ENCODE peak calls at places on chromosomes 6 and 20, in six cellular contexts. K is adrenal gland, Q is HL-60, R is RWPE1, G is astrocyte, A is ovary. Z is an unnamed sample.

GRCh38 chr6:4287811-4288244 is 152.5 kb upstream of the ECI2 start:
- DNase-seq in K (no peak), Q (no peak), A (no peak), R (no peak), G (no peak), Z (no peak)

GRCh38 chr20:49754596-49754995 is 40.9 kb upstream of the B4GALT5 start:
- DNase-seq in Q (no peak), A (no peak), R (no peak), K (no peak), G (no peak), Z (no peak)

GRCh38 chr20:25859649-25860530 is 163.2 kb upstream of the ZNF337 start:
- DNase-seq in Q (peak), G (no peak), A (peak), K (peak), R (peak), Z (peak)

GRCh38 chr6:31307669-31308049 is 35.8 kb upstream of the HLA-C start:
- DNase-seq in G (no peak), R (no peak), Q (no peak), K (no peak), A (no peak), Z (no peak)

GRCh38 chr6:71395731-71396409 is 107.3 kb downstream of the OGFRL1 start:
- DNase-seq in G (no peak), K (no peak), R (no peak), Q (no peak), A (no peak), Z (no peak)

GRCh38 chr6:26215200-26216014 is 128.2 kb downstream of the HFE start:
- DNase-seq in G (no peak), R (no peak), Q (no peak), A (peak), K (no peak), Z (no peak)

GRCh38 chr6:135267085-135267484 is 86.0 kb downstream of the MYB start:
- DNase-seq in K (no peak), R (no peak), A (no peak), Q (no peak), G (no peak), Z (no peak)

GRCh38 chr6:149441740-149442139 is 41.7 kb downstream of the SUMO4 start:
- DNase-seq in K (no peak), G (no peak), A (no peak), R (no peak), Q (no peak), Z (no peak)

GRCh38 chr20:54633374-54633773 is 158.0 kb downstream of the DOK5 start:
- DNase-seq in Q (no peak), K (no peak), G (no peak), R (no peak), A (no peak), Z (no peak)

GRCh38 chr20:44643596-44644383 is 7.7 kb downstream of the ADA start:
- DNase-seq in K (peak), G (peak), Q (peak), R (peak), A (no peak), Z (no peak)

GRCh38 chr6:108210557-108210956 is 44.7 kb downstream of the NR2E1 start:
- DNase-seq in Q (peak), R (no peak), G (no peak), A (no peak), K (no peak), Z (no peak)

GRCh38 chr6:19269341-19269898 is 567.8 kb upstream of the ID4 start:
- DNase-seq in Q (no peak), K (no peak), R (no peak), G (no peak), A (no peak), Z (no peak)

GRCh38 chr20:62938105-62938888 is at the start of gene GID8:
- DNase-seq in Q (peak), G (peak), R (peak), K (peak), A (no peak), Z (no peak)

GRCh38 chr20:1920252-1920651 is 25.0 kb downstream of the SIRPA start:
- DNase-seq in R (no peak), Q (no peak), G (no peak), K (no peak), A (no peak), Z (no peak)
- H3K27ac ChIP-seq in R (no peak), Q (no peak), G (no peak), K (no peak), A (no peak), Z (no peak)

GRCh38 chr6:7540595-7540994 is 876 bp upstream of the DSP start:
- DNase-seq in R (no peak), Q (no peak), A (no peak), G (no peak), K (no peak), Z (no peak)
- H3K27ac ChIP-seq in R (peak), Q (no peak), A (no peak), G (peak), K (no peak), Z (no peak)

DNA sequence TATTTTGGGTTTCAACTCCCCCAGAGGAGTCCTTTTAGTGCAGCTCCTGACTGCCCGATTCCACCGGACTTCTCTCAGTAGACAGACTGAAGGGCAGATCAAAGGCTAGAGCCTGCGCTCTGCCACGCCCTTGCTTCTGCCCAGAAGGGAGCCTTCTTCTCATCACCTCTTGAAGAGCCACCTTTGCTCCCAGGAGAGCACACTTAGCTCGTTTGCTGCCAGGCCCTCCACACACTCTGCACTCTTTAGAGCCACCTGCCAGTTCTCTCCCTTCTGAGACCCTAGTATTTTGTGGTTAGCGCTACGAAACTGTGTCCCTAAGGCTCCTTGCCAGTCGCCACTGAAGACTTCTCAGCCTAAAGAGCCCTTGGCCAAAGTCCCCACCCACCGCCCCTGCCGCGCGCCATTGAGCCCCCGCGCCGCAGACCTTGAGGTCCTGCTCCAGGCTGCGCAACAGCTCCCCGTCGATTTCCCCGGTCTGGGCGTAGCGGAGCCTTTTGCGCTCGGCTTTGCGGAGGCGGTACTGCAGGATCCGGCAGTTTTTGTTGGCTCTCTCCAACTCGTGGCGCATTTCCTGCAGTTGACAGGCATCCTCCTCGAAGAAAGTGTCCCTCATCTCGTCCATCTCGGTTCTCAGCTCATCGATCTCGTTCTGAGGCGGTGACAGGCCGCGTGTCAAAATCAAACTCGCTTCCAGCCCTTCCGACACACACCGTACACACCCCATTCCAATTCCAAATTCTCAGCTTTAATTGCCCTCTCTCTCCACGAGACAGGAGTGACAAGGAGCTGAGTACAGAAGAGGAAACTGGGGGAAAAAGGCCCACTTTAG is 4.5 kb downstream of the MTCL3 start:
- DNase-seq in K (peak), Q (no peak), R (no peak), A (peak), G (peak), Z (peak)
- H3K27ac ChIP-seq in K (no peak), Q (no peak), R (no peak), A (no peak), G (peak), Z (peak)

DNA sequence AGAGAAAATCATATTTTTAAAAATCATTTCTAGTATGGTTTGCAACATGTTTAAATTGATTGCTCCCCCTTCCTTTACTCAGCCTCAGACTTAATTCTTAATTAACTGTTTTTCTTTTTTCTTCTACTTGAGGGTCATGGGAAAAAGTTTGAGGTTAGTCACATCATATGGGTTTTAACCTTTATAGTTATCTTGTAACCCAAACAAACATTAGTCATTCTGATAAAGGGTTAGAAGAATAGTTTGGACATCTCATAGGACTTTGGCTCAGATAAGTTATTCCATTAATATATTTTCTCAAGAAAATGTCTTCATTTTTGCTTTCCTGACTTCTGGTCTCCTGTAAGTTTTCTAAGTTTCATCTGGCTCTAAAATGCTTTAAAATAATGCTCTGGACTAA is 34.5 kb upstream of the TSPYL1 start:
- DNase-seq in G (peak), R (no peak), K (no peak), Q (no peak), A (no peak), Z (no peak)
- H3K27ac ChIP-seq in G (no peak), R (no peak), K (no peak), Q (no peak), A (no peak), Z (no peak)

DNA sequence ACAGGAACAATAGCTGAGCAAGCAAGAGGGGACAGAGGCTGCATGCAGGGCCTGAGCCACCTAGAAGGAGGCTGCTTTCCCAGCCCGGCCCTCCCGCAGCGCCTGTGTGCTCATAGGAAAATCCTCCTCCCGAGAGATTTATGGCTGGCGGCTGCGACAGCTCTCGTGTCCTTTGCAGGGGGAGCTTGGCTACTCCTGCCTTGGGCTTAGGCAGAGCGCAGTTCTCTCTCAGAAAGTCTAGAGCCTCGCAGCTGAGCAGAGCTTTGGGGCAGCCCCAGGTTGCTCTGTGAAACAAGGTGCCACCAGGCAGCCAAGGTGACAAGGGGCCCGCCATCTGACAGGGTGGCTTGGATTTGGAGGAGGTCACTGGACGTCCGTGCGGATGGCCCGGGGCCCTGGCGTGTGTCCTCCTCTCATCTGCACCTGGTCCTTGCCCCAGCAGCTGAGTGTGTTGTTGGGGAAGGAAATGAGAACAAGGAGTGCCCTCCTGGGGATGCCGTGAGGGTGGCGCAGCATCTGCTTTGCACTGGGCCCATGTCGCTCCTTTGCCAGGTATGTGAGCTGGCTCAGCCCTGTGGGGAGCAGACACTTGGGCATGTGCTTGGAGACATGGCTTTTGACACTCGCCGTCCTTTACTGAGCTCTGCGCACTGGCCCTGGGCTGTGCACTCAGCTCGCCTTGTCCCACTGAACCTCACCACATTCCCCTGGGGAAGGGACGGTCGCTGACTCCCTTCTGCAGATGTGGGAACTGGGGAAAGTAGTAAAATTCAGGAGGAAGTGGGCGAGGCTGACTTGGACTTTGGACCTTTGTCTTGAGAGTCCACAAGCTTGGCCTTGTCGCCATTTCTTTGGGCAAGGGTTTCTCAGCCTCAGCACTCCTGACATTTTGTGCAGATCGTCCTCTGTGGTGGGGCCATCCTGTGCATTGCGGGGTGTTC is 41.9 kb downstream of the EDN3 start:
- DNase-seq in R (no peak), Q (no peak), A (no peak), G (no peak), K (no peak), Z (no peak)
- H3K27ac ChIP-seq in R (no peak), Q (peak), A (no peak), G (no peak), K (no peak), Z (no peak)

GRCh38 chr6:147266821-147267220 is 62.6 kb downstream of the STXBP5 start:
- DNase-seq in G (no peak), R (no peak), Q (no peak), A (no peak), K (no peak), Z (no peak)

GRCh38 chr6:147274012-147274411 is 69.8 kb downstream of the STXBP5 start:
- DNase-seq in A (no peak), K (no peak), G (no peak), R (no peak), Q (no peak), Z (no peak)

GRCh38 chr6:147262943-147263342 is 58.7 kb downstream of the STXBP5 start:
- DNase-seq in A (no peak), G (no peak), K (no peak), Q (no peak), R (no peak), Z (no peak)

GRCh38 chr6:147267658-147268057 is 63.4 kb downstream of the STXBP5 start:
- DNase-seq in G (no peak), A (no peak), Q (no peak), K (no peak), R (no peak), Z (no peak)

DNA sequence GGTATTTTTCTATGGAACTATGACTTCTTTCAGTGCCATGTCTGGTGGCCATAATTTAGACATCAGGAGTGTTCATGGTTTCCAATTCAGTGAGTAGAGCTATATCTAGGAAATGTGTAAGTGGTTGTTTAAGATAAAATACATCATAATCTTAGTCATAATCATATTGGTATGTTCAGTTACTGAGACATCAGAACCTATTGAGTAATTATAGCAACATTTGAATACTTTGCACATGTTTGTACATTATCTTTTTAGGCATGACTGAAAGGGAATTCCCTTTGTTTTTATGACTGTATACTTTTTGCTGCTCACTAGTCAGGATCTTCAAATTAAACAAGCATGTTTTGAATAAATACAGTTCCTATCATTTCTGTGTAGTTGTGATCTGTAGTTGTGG is 64.0 kb downstream of the STXBP5 start:
- DNase-seq in Q (no peak), R (peak), K (no peak), G (no peak), A (no peak), Z (no peak)
- H3K27ac ChIP-seq in Q (no peak), R (no peak), K (no peak), G (no peak), A (no peak), Z (no peak)

DNA sequence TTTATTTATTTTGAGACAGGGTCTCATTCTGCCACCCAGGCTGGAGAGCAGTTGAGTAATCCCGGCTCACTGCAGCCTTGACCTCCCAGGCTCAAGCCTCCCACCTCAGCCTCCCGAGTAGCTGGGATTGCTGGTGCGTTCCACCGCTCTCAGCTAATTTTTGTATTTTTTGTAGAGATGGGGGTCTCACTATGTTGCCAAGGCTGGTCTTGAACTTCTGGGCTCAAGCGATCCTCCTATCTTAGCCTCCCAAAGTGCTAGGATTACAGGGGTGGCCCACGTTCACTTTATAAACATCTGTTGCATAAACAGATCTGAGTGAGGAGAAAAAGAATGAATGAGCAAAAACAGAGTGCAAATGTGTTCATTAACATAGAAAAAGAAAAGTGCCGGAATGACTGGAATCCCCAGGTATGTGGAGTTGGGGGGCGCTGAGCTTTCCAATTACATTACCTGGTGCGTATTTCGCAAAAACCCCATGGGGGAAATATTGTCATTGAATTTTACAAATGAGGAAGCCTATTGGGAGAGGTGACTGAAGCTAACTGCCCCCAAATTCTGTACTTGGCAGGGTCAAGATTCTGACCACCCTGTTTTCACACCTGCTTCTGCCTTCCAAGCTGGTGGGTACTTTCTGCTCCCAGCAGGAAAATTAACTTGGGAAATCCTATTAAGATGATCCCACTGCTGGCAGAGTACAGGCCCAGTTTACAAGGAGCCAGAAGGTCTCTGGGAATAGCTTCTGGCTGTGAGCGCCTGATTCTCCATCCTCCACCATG is 207.7 kb upstream of the JARID2 start:
- DNase-seq in R (no peak), K (no peak), A (no peak), Q (no peak), G (no peak), Z (no peak)
- H3K27ac ChIP-seq in R (no peak), K (no peak), A (no peak), Q (no peak), G (no peak), Z (no peak)

DNA sequence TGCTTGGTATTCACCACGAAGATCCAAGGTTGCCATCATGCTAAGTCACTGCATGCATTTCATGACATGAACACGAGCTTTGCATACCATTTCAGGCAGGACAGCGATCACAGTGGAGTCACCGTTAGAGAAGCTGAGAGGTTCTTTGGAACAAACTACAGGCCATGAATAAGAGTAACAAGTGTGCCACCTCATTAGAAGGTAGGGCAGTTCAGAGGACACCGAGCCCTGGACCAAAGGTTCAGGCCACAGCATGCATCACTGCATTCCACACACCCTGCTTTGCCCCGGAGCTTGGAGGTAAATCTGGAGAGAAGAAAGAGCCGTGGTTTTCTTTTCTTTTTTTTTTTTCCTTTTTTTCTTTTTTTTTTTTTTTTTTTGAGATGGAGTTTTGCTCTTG is 66.9 kb upstream of the CDH4 start:
- DNase-seq in R (peak), K (no peak), G (no peak), A (no peak), Q (no peak), Z (no peak)
- H3K27ac ChIP-seq in R (peak), K (no peak), G (no peak), A (no peak), Q (no peak), Z (no peak)

GRCh38 chr6:159754959-159755914 is 6.6 kb upstream of the ACAT2 start:
- DNase-seq in Q (no peak), K (no peak), R (no peak), G (no peak), A (no peak), Z (no peak)
- H3K27ac ChIP-seq in Q (no peak), K (no peak), R (peak), G (no peak), A (no peak), Z (peak)

GRCh38 chr20:37521091-37521771 is at the start of gene NNAT:
- DNase-seq in Q (no peak), G (no peak), R (no peak), A (no peak), K (no peak), Z (no peak)

GRCh38 chr20:37520417-37520751 is 666 bp upstream of the NNAT start:
- DNase-seq in G (no peak), R (no peak), K (no peak), Q (no peak), A (no peak), Z (no peak)

GRCh38 chr20:37518059-37518458 is 3.0 kb upstream of the NNAT start:
- DNase-seq in G (no peak), A (no peak), Q (no peak), R (no peak), K (no peak), Z (no peak)

GRCh38 chr20:37518606-37519507 is 2.2 kb upstream of the NNAT start:
- DNase-seq in Q (no peak), A (no peak), K (no peak), G (no peak), R (no peak), Z (peak)

DNA sequence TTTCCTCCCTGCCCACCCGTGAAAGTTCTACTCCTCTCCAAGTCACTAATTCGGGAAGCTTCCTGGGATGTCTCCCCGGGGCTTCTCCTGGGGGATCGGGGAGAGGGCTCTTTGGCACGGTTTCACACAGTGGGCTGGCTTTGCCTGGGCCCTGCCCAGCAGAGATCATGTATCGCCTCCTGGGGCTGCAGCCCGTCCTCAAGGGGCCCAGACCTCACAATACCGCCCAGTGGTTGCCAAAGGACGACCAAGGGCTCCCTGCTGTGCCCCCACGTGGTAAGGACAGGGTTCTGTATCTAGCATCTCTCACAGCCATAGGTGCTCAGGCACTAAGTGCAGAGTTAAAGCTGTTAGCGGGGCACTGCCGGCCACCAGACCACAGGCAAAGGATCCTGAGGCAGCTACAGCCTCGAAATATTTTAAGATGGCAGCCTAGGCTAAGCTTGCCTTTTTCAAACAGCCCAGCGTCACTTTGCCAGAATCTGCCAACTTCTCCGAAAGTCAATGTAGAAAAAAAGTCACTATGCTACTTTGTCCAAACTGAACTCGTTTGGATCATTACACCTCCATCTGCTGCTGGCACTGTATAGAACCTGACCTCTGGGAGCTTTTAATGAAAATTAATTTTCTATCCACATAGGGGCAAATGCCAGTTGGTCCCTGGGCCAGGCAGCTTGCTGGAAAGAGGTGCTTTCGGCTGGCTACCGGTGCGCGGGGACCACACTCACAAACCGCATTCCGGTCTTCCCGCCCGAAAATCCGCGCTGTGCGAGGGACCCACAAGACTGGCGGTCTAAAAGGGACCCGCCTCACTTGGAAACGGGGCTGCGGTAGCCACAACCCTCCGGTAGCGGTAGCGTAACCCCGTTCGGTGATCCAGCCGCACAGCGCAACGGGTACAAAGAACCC is 1.3 kb upstream of the NNAT start:
- DNase-seq in K (no peak), G (no peak), R (no peak), Q (no peak), A (no peak), Z (no peak)
- H3K27ac ChIP-seq in K (peak), G (no peak), R (peak), Q (no peak), A (no peak), Z (peak)

Z was measured in caudate nucleus.